ENCODE peak calls at places on chromosomes 7 and 10, in ten cellular contexts. F is ovary, N is endodermal cell, A is tibial nerve, B is stomach, P is A673, R is mammary epithelial cell, U is psoas muscle, O is tibial artery, L is heart right ventricle. W is an unnamed sample.

GRCh38 chr10:71740069-71740468 is 20.5 kb upstream of the C10orf105 start:
- DNase-seq in F (no peak), B (no peak), U (no peak), A (no peak), L (no peak), O (no peak), R (peak), P (no peak), N (no peak), W (no peak)

GRCh38 chr7:116524609-116525297 is at the start of gene CAV1:
- DNase-seq in N (peak), A (peak), O (peak), F (peak), R (peak), P (peak), U (peak), B (peak), L (peak), W (peak)

GRCh38 chr7:159030490-159031134 is 114.1 kb downstream of the VIPR2 start:
- DNase-seq in B (peak), P (peak), O (peak), U (peak), L (peak), R (no peak), F (peak), N (peak), A (no peak), W (no peak)

GRCh38 chr10:22222236-22223190 is 4.7 kb upstream of the EBLN1 start:
- DNase-seq in A (no peak), L (no peak), O (no peak), F (no peak), B (no peak), N (no peak), P (no peak), R (no peak), U (no peak), W (no peak)

GRCh38 chr7:107938448-107939250 is 47.7 kb downstream of the DLD start:
- DNase-seq in L (no peak), U (peak), N (no peak), F (peak), B (no peak), P (no peak), A (no peak), O (no peak), R (no peak), W (no peak)

GRCh38 chr10:30185916-30186315 is 126.5 kb upstream of the JCAD start:
- DNase-seq in F (no peak), A (no peak), P (no peak), U (no peak), O (no peak), B (no peak), R (peak), L (no peak), N (no peak), W (no peak)

GRCh38 chr7:7761974-7762769 is 43.8 kb upstream of the RPA3 start:
- DNase-seq in N (no peak), O (no peak), U (no peak), L (no peak), B (no peak), A (no peak), R (peak), P (no peak), F (no peak), W (no peak)

GRCh38 chr7:7959979-7960670 is 8.5 kb upstream of the GLCCI1 start:
- DNase-seq in N (no peak), U (no peak), F (no peak), A (no peak), L (no peak), P (no peak), O (no peak), B (no peak), R (no peak), W (no peak)

GRCh38 chr10:86461963-86462804 is 59.4 kb downstream of the WAPL start:
- DNase-seq in B (no peak), A (no peak), L (no peak), F (no peak), O (no peak), R (no peak), N (no peak), P (no peak), U (no peak), W (no peak)

GRCh38 chr10:103470755-103471653 is 8.0 kb downstream of the CALHM3 start:
- DNase-seq in U (peak), N (peak), B (peak), F (no peak), L (peak), P (no peak), R (no peak), A (no peak), O (no peak), W (no peak)

GRCh38 chr10:60810437-60811182 is 32.3 kb downstream of the CDK1 start:
- DNase-seq in P (no peak), F (no peak), L (no peak), U (no peak), R (peak), N (no peak), B (peak), A (no peak), O (no peak), W (no peak)

GRCh38 chr7:80833289-80834104 is 85.4 kb downstream of the SEMA3C start:
- DNase-seq in O (no peak), B (no peak), N (no peak), R (peak), U (no peak), F (no peak), L (no peak), P (peak), A (no peak), W (no peak)

GRCh38 chr10:3451516-3452185 is 279.1 kb upstream of the PITRM1 start:
- DNase-seq in F (no peak), P (no peak), O (no peak), A (no peak), B (no peak), U (no peak), R (no peak), N (peak), L (no peak), W (no peak)

GRCh38 chr10:122692744-122693143 is 6.9 kb downstream of the C10orf120 start:
- DNase-seq in R (no peak), F (no peak), B (no peak), P (no peak), N (no peak), A (no peak), U (no peak), L (no peak), O (no peak), W (no peak)

GRCh38 chr10:89563861-89564478 is 28.6 kb upstream of the SLC16A12 start:
- DNase-seq in O (no peak), R (peak), F (no peak), P (peak), A (no peak), L (no peak), B (no peak), U (no peak), N (no peak), W (no peak)

GRCh38 chr10:16828114-16828568 is 10.9 kb upstream of the RSU1 start:
- DNase-seq in P (peak), O (peak), F (peak), B (peak), A (no peak), L (peak), R (peak), U (peak), N (peak), W (peak)

GRCh38 chr10:104235801-104236200 is 3.6 kb upstream of the CFAP43 start:
- DNase-seq in A (no peak), B (no peak), R (no peak), P (no peak), L (no peak), O (no peak), F (no peak), U (no peak), N (no peak), W (no peak)

GRCh38 chr7:67696878-67697277 is 700.2 kb downstream of the TYW1 start:
- DNase-seq in U (no peak), R (no peak), F (no peak), B (no peak), A (no peak), P (no peak), N (no peak), L (no peak), O (no peak), W (no peak)

GRCh38 chr7:81244213-81244612 is 325.4 kb upstream of the SEMA3C start:
- DNase-seq in U (no peak), A (no peak), F (no peak), O (no peak), N (no peak), R (no peak), L (no peak), B (no peak), P (peak), W (no peak)

GRCh38 chr7:129169171-129169643 is 19.2 kb upstream of the SMO start:
- DNase-seq in N (peak), O (no peak), A (peak), F (peak), U (peak), L (peak), P (peak), R (no peak), B (peak), W (peak)

GRCh38 chr7:1741246-1741645 is 71.2 kb downstream of the ELFN1 start:
- DNase-seq in N (no peak), A (no peak), P (no peak), O (no peak), U (no peak), L (no peak), F (no peak), R (no peak), B (no peak), W (no peak)
- H3K27ac ChIP-seq in N (no peak), A (no peak), P (no peak), O (no peak), U (no peak), L (no peak), F (no peak), R (no peak), B (no peak), W (no peak)

GRCh38 chr10:33134011-33134751 is 176.2 kb upstream of the ITGB1 start:
- DNase-seq in L (no peak), A (no peak), U (peak), P (peak), N (no peak), O (peak), F (no peak), B (no peak), R (peak), W (no peak)

GRCh38 chr10:33136271-33136670 is 178.2 kb upstream of the ITGB1 start:
- DNase-seq in O (no peak), B (no peak), F (no peak), U (no peak), A (no peak), N (no peak), L (no peak), P (no peak), R (peak), W (no peak)

GRCh38 chr10:33136781-33137180 is 178.8 kb upstream of the ITGB1 start:
- DNase-seq in P (no peak), F (no peak), L (no peak), U (no peak), A (no peak), R (peak), O (no peak), N (no peak), B (no peak), W (no peak)

GRCh38 chr10:33132626-33133025 is 174.6 kb upstream of the ITGB1 start:
- DNase-seq in U (no peak), L (no peak), N (peak), R (no peak), A (no peak), B (no peak), O (no peak), P (no peak), F (no peak), W (no peak)

GRCh38 chr10:33133557-33133956 is 175.5 kb upstream of the ITGB1 start:
- DNase-seq in A (no peak), B (no peak), U (no peak), O (no peak), R (peak), L (no peak), N (no peak), F (no peak), P (no peak), W (no peak)
- H3K27ac ChIP-seq in A (no peak), B (no peak), U (no peak), O (no peak), R (peak), L (no peak), N (no peak), F (no peak), P (no peak), W (no peak)

GRCh38 chr7:791481-791880 is 40.8 kb upstream of the SUN1 start:
- DNase-seq in A (no peak), F (no peak), O (no peak), B (no peak), L (no peak), U (no peak), N (no peak), P (no peak), R (no peak), W (no peak)
- H3K27ac ChIP-seq in A (no peak), F (no peak), O (no peak), B (no peak), L (no peak), U (no peak), N (no peak), P (no peak), R (no peak), W (no peak)

GRCh38 chr10:93584445-93584844 is 16.6 kb downstream of the RBP4 start:
- DNase-seq in B (no peak), U (no peak), L (no peak), A (no peak), R (no peak), P (no peak), N (no peak), F (no peak), O (no peak), W (no peak)

GRCh38 chr10:93579089-93579488 is 12.6 kb downstream of the FFAR4 start:
- DNase-seq in L (no peak), F (no peak), U (no peak), O (no peak), P (no peak), B (peak), R (peak), A (no peak), N (no peak), W (no peak)

GRCh38 chr10:93577565-93577964 is 11.1 kb downstream of the FFAR4 start:
- DNase-seq in R (no peak), A (no peak), N (no peak), U (no peak), P (no peak), L (no peak), B (no peak), F (no peak), O (no peak), W (no peak)

GRCh38 chr10:93579985-93580711 is 13.7 kb downstream of the FFAR4 start:
- DNase-seq in O (no peak), P (no peak), U (no peak), A (no peak), F (no peak), N (no peak), L (no peak), R (no peak), B (no peak), W (no peak)

DNA sequence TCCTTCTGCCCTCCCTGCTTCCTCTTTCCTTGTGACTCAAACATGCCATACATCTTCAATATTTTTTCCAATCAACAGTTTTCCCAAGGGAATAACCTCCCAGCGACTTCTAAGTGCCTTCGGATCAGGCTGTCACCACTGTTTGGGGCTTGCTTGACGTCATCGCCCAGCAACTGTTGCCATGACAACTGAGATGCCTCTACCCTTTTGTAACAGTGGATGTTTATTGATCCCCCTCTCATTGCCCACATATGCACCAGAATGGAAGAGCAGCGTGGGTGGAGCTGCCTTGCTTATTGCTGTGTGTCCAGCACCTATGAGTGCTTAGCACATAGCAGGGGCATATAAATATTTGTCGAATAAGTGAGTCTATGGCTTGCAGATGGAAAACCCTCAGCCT is 14.4 kb downstream of the FFAR4 start:
- DNase-seq in P (peak), O (no peak), B (no peak), A (no peak), U (no peak), N (peak), R (no peak), F (no peak), L (no peak), W (no peak)
- H3K27ac ChIP-seq in P (no peak), O (no peak), B (no peak), A (no peak), U (no peak), N (peak), R (no peak), F (no peak), L (no peak), W (no peak)

GRCh38 chr10:78623577-78624215 is 445.1 kb upstream of the ZMIZ1 start:
- DNase-seq in F (no peak), P (no peak), R (peak), O (no peak), N (peak), L (no peak), B (no peak), A (no peak), U (no peak), W (no peak)
- H3K27ac ChIP-seq in F (no peak), P (no peak), R (no peak), O (no peak), N (no peak), L (no peak), B (peak), A (no peak), U (no peak), W (no peak)

DNA sequence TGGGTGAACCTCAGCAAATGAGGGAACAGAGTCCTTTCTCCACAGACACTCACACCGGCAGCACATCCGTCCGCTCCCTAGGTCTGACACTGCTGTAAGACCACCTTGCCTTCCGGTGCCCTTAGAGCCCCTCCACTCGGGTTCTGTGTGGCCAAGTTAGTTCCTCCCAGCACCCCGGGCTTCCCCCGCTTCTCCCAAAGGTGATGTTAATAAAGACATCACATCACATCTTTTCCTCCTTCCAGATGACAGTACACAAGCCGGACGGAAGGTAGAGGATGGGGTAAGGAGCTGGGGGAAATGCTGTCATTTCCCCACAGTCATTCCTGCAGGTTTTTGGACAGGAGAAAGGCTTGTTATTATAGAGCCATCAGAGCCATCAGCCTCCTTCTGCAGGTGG is 42.3 kb downstream of the OAT start:
- DNase-seq in P (no peak), B (no peak), L (no peak), A (no peak), U (no peak), O (peak), F (no peak), N (no peak), R (no peak), W (no peak)
- H3K27ac ChIP-seq in P (no peak), B (no peak), L (no peak), A (no peak), U (no peak), O (no peak), F (no peak), N (no peak), R (no peak), W (no peak)

DNA sequence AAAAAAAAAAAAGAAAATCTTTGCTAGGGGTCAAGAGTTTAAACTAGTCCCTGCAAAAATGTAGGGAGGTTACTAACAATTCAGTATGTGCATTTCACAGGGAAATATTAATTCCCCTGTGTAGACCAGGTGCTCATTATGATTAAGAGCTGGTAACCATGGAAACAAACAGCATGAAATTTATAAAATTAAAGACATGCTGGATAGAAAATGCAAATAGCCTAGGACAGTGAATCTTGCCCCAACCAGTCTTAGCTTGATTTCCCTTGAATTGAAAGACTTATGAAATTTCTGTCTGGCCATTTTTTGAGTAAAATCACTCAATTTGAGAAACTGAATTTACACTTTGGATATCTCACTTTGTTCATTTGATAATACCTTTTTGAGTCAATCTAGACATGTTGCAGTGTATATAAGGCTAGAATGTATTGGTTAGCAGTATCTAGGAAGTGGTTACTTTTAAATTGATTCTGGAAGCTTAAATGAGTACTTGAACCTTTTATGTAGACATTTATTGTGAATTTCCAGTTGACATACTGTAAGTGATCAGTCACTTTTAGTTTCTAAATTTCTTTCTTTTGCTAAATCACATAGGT is 4.4 kb upstream of the SMIM30 start:
- DNase-seq in U (no peak), P (no peak), R (no peak), N (no peak), A (no peak), B (no peak), O (no peak), L (no peak), F (no peak), W (no peak)
- H3K27ac ChIP-seq in U (no peak), P (no peak), R (no peak), N (no peak), A (no peak), B (no peak), O (no peak), L (no peak), F (no peak), W (no peak)

DNA sequence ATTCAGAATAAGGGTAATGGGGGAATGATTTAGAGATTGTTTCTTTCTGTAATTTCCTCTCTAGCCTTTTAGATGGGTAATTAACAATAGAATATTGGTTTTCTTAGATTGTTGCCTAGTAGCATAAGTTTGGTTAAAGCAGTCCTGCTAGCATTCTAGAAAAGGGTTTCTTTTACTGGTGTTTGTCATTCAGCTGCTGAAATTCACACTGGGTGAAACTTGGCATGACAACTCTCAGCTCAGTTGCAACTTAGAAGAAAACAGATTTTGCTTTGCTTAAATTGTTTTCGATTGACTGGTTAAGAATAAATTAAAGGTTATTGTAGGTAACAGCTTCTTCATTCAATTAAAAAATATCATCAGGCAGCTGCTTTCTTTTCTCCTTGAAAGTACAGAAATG is 25.1 kb upstream of the PDK4 start:
- DNase-seq in P (no peak), R (no peak), U (no peak), N (no peak), A (no peak), F (no peak), O (no peak), B (no peak), L (no peak), W (no peak)
- H3K27ac ChIP-seq in P (no peak), R (no peak), U (no peak), N (no peak), A (no peak), F (no peak), O (no peak), B (no peak), L (no peak), W (no peak)

W was measured in substantia nigra.